ENCODE peak calls at places on chromosomes 13 and 19, in eight cellular contexts. Z is PC-3, L is tibial nerve, A is gastrocnemius medialis, W is uterus, S is mesendoderm, I is stomach, D is aorta. F is an unnamed sample. For H3K4me1, the result is how much of the 10 kb centered on the place peaks cover.

GRCh38 chr13:30033681-30034447 is 183.4 kb upstream of the UBL3 start:
- DNase-seq in Z (peak), L (no peak), A (no peak), W (peak), S (no peak), I (no peak), D (no peak), F (no peak)

GRCh38 chr13:25203256-25203794 is 31.2 kb upstream of the AMER2 start:
- DNase-seq in Z (no peak), L (no peak), A (no peak), W (no peak), S (peak), I (no peak), D (no peak), F (no peak)

GRCh38 chr19:15199652-15200574 is 882 bp downstream of the NOTCH3 start:
- DNase-seq in Z (peak), L (no peak), A (no peak), W (no peak), S (peak), I (no peak), D (peak), F (peak)

GRCh38 chr13:22311734-22312404 is 641.0 kb downstream of the FGF9 start:
- DNase-seq in Z (no peak), L (no peak), A (peak), W (no peak), S (peak), I (no peak), D (peak), F (no peak)

GRCh38 chr19:4083677-4084546 is 17.2 kb upstream of the ZBTB7A start:
- DNase-seq in Z (peak), L (no peak), A (no peak), W (no peak), S (peak), I (peak), D (no peak), F (no peak)

GRCh38 chr19:11479470-11480080 is 1.3 kb downstream of the ELAVL3 start:
- DNase-seq in Z (no peak), L (no peak), A (no peak), W (no peak), S (peak), I (no peak), D (peak), F (no peak)

GRCh38 chr19:7488736-7489353 is at the start of gene PEX11G:
- DNase-seq in Z (peak), L (peak), A (peak), W (peak), S (peak), I (peak), D (peak), F (peak)

GRCh38 chr13:102510072-102510471 is 86.7 kb upstream of the TPP2 start:
- DNase-seq in Z (no peak), L (no peak), A (no peak), W (no peak), S (no peak), I (no peak), D (no peak), F (no peak)

GRCh38 chr13:105334211-105334610 is 1201.3 kb downstream of the EFNB2 start:
- DNase-seq in Z (no peak), L (no peak), A (no peak), W (no peak), S (no peak), I (no peak), D (no peak), F (no peak)

GRCh38 chr13:75458696-75459422 is 23.1 kb downstream of the TBC1D4 start:
- DNase-seq in Z (no peak), L (no peak), A (peak), W (no peak), S (peak), I (peak), D (no peak), F (no peak)

GRCh38 chr13:75460644-75461043 is 21.3 kb downstream of the TBC1D4 start:
- DNase-seq in Z (no peak), L (no peak), A (no peak), W (no peak), S (no peak), I (no peak), D (no peak), F (no peak)

GRCh38 chr13:75452564-75452963 is 29.4 kb downstream of the TBC1D4 start:
- DNase-seq in Z (no peak), L (no peak), A (no peak), W (no peak), S (no peak), I (no peak), D (no peak), F (no peak)

GRCh38 chr13:75454497-75454896 is 27.5 kb downstream of the TBC1D4 start:
- DNase-seq in Z (no peak), L (no peak), A (no peak), W (no peak), S (no peak), I (no peak), D (no peak), F (no peak)

DNA sequence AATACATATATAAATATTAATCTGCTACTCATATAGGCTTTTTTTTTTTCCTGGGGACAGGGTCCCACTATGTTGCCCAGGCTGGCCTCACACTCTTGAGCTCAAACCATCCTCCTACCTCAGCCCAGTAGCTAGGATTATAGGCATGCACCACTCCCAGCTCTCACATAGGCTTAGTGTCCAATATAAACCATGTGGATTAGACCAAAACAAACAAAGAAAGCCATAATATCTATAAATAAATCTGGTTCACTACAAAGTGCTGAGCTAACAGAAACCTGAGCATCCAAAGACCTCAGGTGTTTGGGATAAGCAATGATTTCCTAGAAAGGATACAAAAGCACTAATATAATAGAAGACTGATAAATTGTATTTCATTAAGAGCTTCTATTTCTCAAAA is 26.0 kb downstream of the TBC1D4 start:
- DNase-seq in Z (no peak), L (no peak), A (no peak), W (no peak), S (no peak), I (no peak), D (no peak), F (no peak)
- H3K4me1 ChIP-seq in Z (under half), L (under half), A (half or more), W (under half), S (under half), I (under half), D (under half), F (under half)

GRCh38 chr19:6269101-6269886 is 10.5 kb downstream of the MLLT1 start:
- DNase-seq in Z (no peak), L (no peak), A (no peak), W (no peak), S (no peak), I (no peak), D (no peak), F (no peak)

GRCh38 chr19:6270076-6270745 is 9.6 kb downstream of the MLLT1 start:
- DNase-seq in Z (peak), L (no peak), A (no peak), W (no peak), S (no peak), I (no peak), D (no peak), F (no peak)

GRCh38 chr19:6271721-6272410 is 7.9 kb downstream of the MLLT1 start:
- DNase-seq in Z (peak), L (peak), A (peak), W (peak), S (peak), I (peak), D (peak), F (no peak)

GRCh38 chr19:6271251-6271650 is 8.5 kb downstream of the MLLT1 start:
- DNase-seq in Z (no peak), L (no peak), A (no peak), W (no peak), S (peak), I (no peak), D (no peak), F (no peak)

GRCh38 chr19:6270822-6271221 is 9.0 kb downstream of the MLLT1 start:
- DNase-seq in Z (no peak), L (no peak), A (no peak), W (no peak), S (no peak), I (no peak), D (no peak), F (no peak)
- H3K4me1 ChIP-seq in Z (half or more), L (under half), A (half or more), W (under half), S (under half), I (half or more), D (under half), F (under half)

DNA sequence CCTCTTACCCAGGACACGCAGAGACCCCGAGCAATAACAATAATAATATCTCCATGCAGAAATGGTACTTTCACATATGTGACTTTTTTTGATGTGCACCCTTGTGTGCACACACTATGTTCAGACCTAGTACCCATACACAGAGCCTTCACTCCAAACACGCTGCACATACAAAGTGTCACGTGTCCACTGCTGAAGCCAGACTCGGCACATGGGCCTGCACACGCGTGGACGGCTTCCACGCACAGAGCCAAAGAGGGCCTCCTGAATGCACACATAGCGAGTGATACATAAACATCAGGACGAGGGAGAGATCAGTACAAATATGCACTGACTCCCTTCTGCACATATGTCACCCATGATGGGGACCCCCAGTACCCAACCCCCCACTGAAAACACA is 41.9 kb upstream of the POU2F2 start:
- DNase-seq in Z (no peak), L (no peak), A (no peak), W (no peak), S (no peak), I (no peak), D (no peak), F (no peak)
- H3K4me1 ChIP-seq in Z (under half), L (under half), A (under half), W (under half), S (under half), I (under half), D (under half), F (under half)

GRCh38 chr19:41876847-41877489 is at the start of gene CD79A:
- DNase-seq in Z (no peak), L (no peak), A (no peak), W (no peak), S (no peak), I (no peak), D (no peak), F (no peak)
- H3K4me1 ChIP-seq in Z (under half), L (under half), A (under half), W (under half), S (under half), I (under half), D (under half), F (under half)

GRCh38 chr13:94033098-94033497 is 446.4 kb downstream of the DCT start:
- DNase-seq in Z (no peak), L (no peak), A (no peak), W (no peak), S (no peak), I (no peak), D (no peak), F (no peak)

GRCh38 chr13:94028234-94029145 is 451.0 kb downstream of the DCT start:
- DNase-seq in Z (no peak), L (no peak), A (no peak), W (no peak), S (no peak), I (no peak), D (no peak), F (peak)

GRCh38 chr13:94031609-94032008 is 447.9 kb downstream of the DCT start:
- DNase-seq in Z (no peak), L (no peak), A (no peak), W (no peak), S (peak), I (no peak), D (no peak), F (no peak)

GRCh38 chr13:94033830-94034642 is 445.4 kb downstream of the DCT start:
- DNase-seq in Z (peak), L (no peak), A (no peak), W (no peak), S (no peak), I (no peak), D (no peak), F (no peak)

GRCh38 chr13:94030415-94031119 is 448.9 kb downstream of the DCT start:
- DNase-seq in Z (no peak), L (no peak), A (no peak), W (no peak), S (no peak), I (no peak), D (no peak), F (no peak)
- H3K4me1 ChIP-seq in Z (under half), L (under half), A (under half), W (under half), S (under half), I (under half), D (under half), F (under half)

DNA sequence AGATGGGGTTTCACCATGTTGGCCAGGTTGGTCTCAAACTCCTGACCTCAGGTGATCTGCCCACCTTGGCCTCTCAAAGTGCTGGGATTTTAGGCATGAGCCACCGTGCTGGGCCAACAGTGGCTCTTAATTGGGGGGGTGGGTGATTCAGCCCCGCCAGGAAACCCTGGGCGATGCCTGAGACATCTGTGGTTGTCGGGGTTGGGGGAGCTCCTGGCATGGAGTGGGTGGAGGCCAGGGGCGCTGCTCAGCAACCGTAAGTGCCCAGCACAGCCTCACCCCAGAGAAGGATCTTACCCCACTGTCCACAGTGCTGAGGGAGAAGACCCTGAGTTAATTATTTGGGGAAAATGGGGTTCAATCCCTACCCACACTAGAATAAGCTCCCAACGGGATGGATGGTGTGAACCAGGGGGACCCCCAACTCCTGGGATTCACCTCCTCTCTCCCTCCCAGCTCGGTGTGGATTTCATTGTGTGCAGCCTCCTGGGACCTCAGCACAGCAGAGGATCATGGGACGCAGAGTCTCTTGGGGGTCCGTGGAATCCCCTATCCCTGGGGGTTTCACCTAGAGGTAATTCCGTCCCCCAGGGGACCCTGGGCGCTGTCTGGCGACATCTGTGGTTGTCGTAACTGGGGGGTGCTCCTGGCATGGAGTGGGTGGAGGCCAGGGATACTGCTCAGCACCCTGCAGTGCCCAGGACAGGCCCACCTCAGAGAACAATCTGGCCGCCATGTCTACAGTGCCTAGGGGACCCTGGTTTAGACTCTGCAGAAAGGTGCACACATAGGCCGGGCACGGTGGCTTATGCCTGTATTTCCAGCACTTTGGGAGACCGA is 68.9 kb downstream of the GADD45B start:
- DNase-seq in Z (no peak), L (no peak), A (no peak), W (no peak), S (no peak), I (no peak), D (peak), F (no peak)
- H3K4me1 ChIP-seq in Z (under half), L (under half), A (half or more), W (under half), S (under half), I (half or more), D (under half), F (under half)

F was measured in HAP-1.